ENCODE peak calls at places on chromosomes 16 and 17, in seven cellular contexts. One of them, this sample, is unnamed.
A peak's percentile ranks its signal among the peaks of the same experiment; 100 is the strongest.

GRCh38 chr17:794876-795275 is 12.7 kb downstream of the MRM3 start:
- DNase-seq in thoracic aorta: peak; percentile 65
- DNase-seq in stimulated activated CD8-positive, alpha-beta memory T cell treated with anti-CD3 and anti-CD28 coated beads, Interleukin-15, amount 100 ng/mL, for 1 hour: no peak
- DNase-seq in activated T-cell treated with anti-CD3 and anti-CD28 coated beads for 1 hour: peak; percentile 19
- DNase-seq in HFFc6: peak; percentile 68
- DNase-seq in GM13977: peak; percentile 85
- DNase-seq in AML-193: no peak
- DNase-seq in this sample: peak; percentile 50

GRCh38 chr17:78821961-78822360 is 18.7 kb downstream of the USP36 start:
- DNase-seq in thoracic aorta: no peak
- DNase-seq in stimulated activated CD8-positive, alpha-beta memory T cell treated with anti-CD3 and anti-CD28 coated beads, Interleukin-15, amount 100 ng/mL, for 1 hour: no peak
- DNase-seq in activated T-cell treated with anti-CD3 and anti-CD28 coated beads for 1 hour: no peak
- DNase-seq in HFFc6: no peak
- DNase-seq in GM13977: no peak
- DNase-seq in AML-193: no peak
- DNase-seq in this sample: no peak

GRCh38 chr17:28466001-28466400 is 7.4 kb upstream of the SLC13A2 start:
- DNase-seq in thoracic aorta: no peak
- DNase-seq in stimulated activated CD8-positive, alpha-beta memory T cell treated with anti-CD3 and anti-CD28 coated beads, Interleukin-15, amount 100 ng/mL, for 1 hour: no peak
- DNase-seq in activated T-cell treated with anti-CD3 and anti-CD28 coated beads for 1 hour: no peak
- DNase-seq in HFFc6: no peak
- DNase-seq in GM13977: no peak
- DNase-seq in AML-193: no peak
- DNase-seq in this sample: no peak

GRCh38 chr17:12256380-12256995 is 235.8 kb downstream of the MAP2K4 start:
- DNase-seq in thoracic aorta: no peak
- DNase-seq in stimulated activated CD8-positive, alpha-beta memory T cell treated with anti-CD3 and anti-CD28 coated beads, Interleukin-15, amount 100 ng/mL, for 1 hour: no peak
- DNase-seq in activated T-cell treated with anti-CD3 and anti-CD28 coated beads for 1 hour: no peak
- DNase-seq in HFFc6: peak; percentile 66
- DNase-seq in GM13977: peak; percentile 52
- DNase-seq in AML-193: peak; percentile 7
- DNase-seq in this sample: no peak

GRCh38 chr16:4832698-4833343 is 14.3 kb downstream of the GLYR1 start:
- DNase-seq in thoracic aorta: no peak
- DNase-seq in stimulated activated CD8-positive, alpha-beta memory T cell treated with anti-CD3 and anti-CD28 coated beads, Interleukin-15, amount 100 ng/mL, for 1 hour: no peak
- DNase-seq in activated T-cell treated with anti-CD3 and anti-CD28 coated beads for 1 hour: no peak
- DNase-seq in HFFc6: no peak
- DNase-seq in GM13977: no peak
- DNase-seq in AML-193: no peak
- DNase-seq in this sample: no peak

GRCh38 chr17:34435182-34435928 is 72.3 kb upstream of the CCL1 start:
- DNase-seq in thoracic aorta: no peak
- DNase-seq in stimulated activated CD8-positive, alpha-beta memory T cell treated with anti-CD3 and anti-CD28 coated beads, Interleukin-15, amount 100 ng/mL, for 1 hour: no peak
- DNase-seq in activated T-cell treated with anti-CD3 and anti-CD28 coated beads for 1 hour: no peak
- DNase-seq in HFFc6: no peak
- DNase-seq in GM13977: no peak
- DNase-seq in AML-193: no peak
- DNase-seq in this sample: no peak

GRCh38 chr16:30656388-30656787 is 1.8 kb upstream of the FBRS start:
- DNase-seq in thoracic aorta: no peak
- DNase-seq in stimulated activated CD8-positive, alpha-beta memory T cell treated with anti-CD3 and anti-CD28 coated beads, Interleukin-15, amount 100 ng/mL, for 1 hour: no peak
- DNase-seq in activated T-cell treated with anti-CD3 and anti-CD28 coated beads for 1 hour: no peak
- DNase-seq in HFFc6: no peak
- DNase-seq in GM13977: no peak
- DNase-seq in AML-193: no peak
- DNase-seq in this sample: no peak

GRCh38 chr16:2043980-2044451 is 3.6 kb downstream of the NTHL1 start:
- DNase-seq in thoracic aorta: no peak
- DNase-seq in stimulated activated CD8-positive, alpha-beta memory T cell treated with anti-CD3 and anti-CD28 coated beads, Interleukin-15, amount 100 ng/mL, for 1 hour: no peak
- DNase-seq in activated T-cell treated with anti-CD3 and anti-CD28 coated beads for 1 hour: no peak
- DNase-seq in HFFc6: no peak
- DNase-seq in GM13977: no peak
- DNase-seq in AML-193: no peak
- DNase-seq in this sample: no peak

GRCh38 chr17:21215935-21216334 is 2.0 kb upstream of the TMEM11 start:
- DNase-seq in thoracic aorta: no peak
- DNase-seq in stimulated activated CD8-positive, alpha-beta memory T cell treated with anti-CD3 and anti-CD28 coated beads, Interleukin-15, amount 100 ng/mL, for 1 hour: no peak
- DNase-seq in activated T-cell treated with anti-CD3 and anti-CD28 coated beads for 1 hour: no peak
- DNase-seq in HFFc6: no peak
- DNase-seq in GM13977: no peak
- DNase-seq in AML-193: no peak
- DNase-seq in this sample: no peak

GRCh38 chr16:10579965-10580918 is at the start of gene EMP2:
- DNase-seq in thoracic aorta: peak; percentile 34
- DNase-seq in stimulated activated CD8-positive, alpha-beta memory T cell treated with anti-CD3 and anti-CD28 coated beads, Interleukin-15, amount 100 ng/mL, for 1 hour: no peak
- DNase-seq in activated T-cell treated with anti-CD3 and anti-CD28 coated beads for 1 hour: no peak
- DNase-seq in HFFc6: peak; percentile 50
- DNase-seq in GM13977: peak; percentile 70
- DNase-seq in AML-193: no peak
- DNase-seq in this sample: no peak

GRCh38 chr16:64202571-64202970 is 919.3 kb downstream of the CDH11 start:
- DNase-seq in thoracic aorta: no peak
- DNase-seq in stimulated activated CD8-positive, alpha-beta memory T cell treated with anti-CD3 and anti-CD28 coated beads, Interleukin-15, amount 100 ng/mL, for 1 hour: no peak
- DNase-seq in activated T-cell treated with anti-CD3 and anti-CD28 coated beads for 1 hour: no peak
- DNase-seq in HFFc6: no peak
- DNase-seq in GM13977: no peak
- DNase-seq in AML-193: no peak
- DNase-seq in this sample: no peak

GRCh38 chr17:64130559-64131001 is 636 bp upstream of the ERN1 start:
- DNase-seq in thoracic aorta: peak; percentile 13
- DNase-seq in stimulated activated CD8-positive, alpha-beta memory T cell treated with anti-CD3 and anti-CD28 coated beads, Interleukin-15, amount 100 ng/mL, for 1 hour: no peak
- DNase-seq in activated T-cell treated with anti-CD3 and anti-CD28 coated beads for 1 hour: no peak
- DNase-seq in HFFc6: peak; percentile 87
- DNase-seq in GM13977: peak; percentile 53
- DNase-seq in AML-193: no peak
- DNase-seq in this sample: no peak

GRCh38 chr16:3858809-3859208 is 21.7 kb downstream of the CREBBP start:
- DNase-seq in thoracic aorta: no peak
- DNase-seq in stimulated activated CD8-positive, alpha-beta memory T cell treated with anti-CD3 and anti-CD28 coated beads, Interleukin-15, amount 100 ng/mL, for 1 hour: no peak
- DNase-seq in activated T-cell treated with anti-CD3 and anti-CD28 coated beads for 1 hour: no peak
- DNase-seq in HFFc6: no peak
- DNase-seq in GM13977: no peak
- DNase-seq in AML-193: no peak
- DNase-seq in this sample: no peak

GRCh38 chr16:89505204-89506112 is 2.7 kb upstream of the SPG7 start:
- DNase-seq in thoracic aorta: peak; percentile 74
- DNase-seq in stimulated activated CD8-positive, alpha-beta memory T cell treated with anti-CD3 and anti-CD28 coated beads, Interleukin-15, amount 100 ng/mL, for 1 hour: peak; percentile 78
- DNase-seq in activated T-cell treated with anti-CD3 and anti-CD28 coated beads for 1 hour: peak; percentile 77
- DNase-seq in HFFc6: peak; percentile 83
- DNase-seq in GM13977: peak; percentile 82
- DNase-seq in AML-193: peak; percentile 98
- DNase-seq in this sample: peak; percentile 85

GRCh38 chr16:47880653-47881052 is 275.1 kb downstream of the ABCC12 start:
- DNase-seq in thoracic aorta: no peak
- DNase-seq in stimulated activated CD8-positive, alpha-beta memory T cell treated with anti-CD3 and anti-CD28 coated beads, Interleukin-15, amount 100 ng/mL, for 1 hour: no peak
- DNase-seq in activated T-cell treated with anti-CD3 and anti-CD28 coated beads for 1 hour: no peak
- DNase-seq in HFFc6: no peak
- DNase-seq in GM13977: no peak
- DNase-seq in AML-193: no peak
- DNase-seq in this sample: no peak

GRCh38 chr16:66469291-66469931 is 42.3 kb downstream of the BEAN1 start:
- DNase-seq in thoracic aorta: no peak
- DNase-seq in stimulated activated CD8-positive, alpha-beta memory T cell treated with anti-CD3 and anti-CD28 coated beads, Interleukin-15, amount 100 ng/mL, for 1 hour: no peak
- DNase-seq in activated T-cell treated with anti-CD3 and anti-CD28 coated beads for 1 hour: no peak
- DNase-seq in HFFc6: no peak
- DNase-seq in GM13977: no peak
- DNase-seq in AML-193: no peak
- DNase-seq in this sample: no peak

GRCh38 chr16:68446941-68447675 is 1.2 kb downstream of the SMPD3 start:
- DNase-seq in thoracic aorta: no peak
- DNase-seq in stimulated activated CD8-positive, alpha-beta memory T cell treated with anti-CD3 and anti-CD28 coated beads, Interleukin-15, amount 100 ng/mL, for 1 hour: no peak
- DNase-seq in activated T-cell treated with anti-CD3 and anti-CD28 coated beads for 1 hour: no peak
- DNase-seq in HFFc6: no peak
- DNase-seq in GM13977: no peak
- DNase-seq in AML-193: no peak
- DNase-seq in this sample: no peak

GRCh38 chr16:67339453-67339852 is 12.8 kb downstream of the LRRC36 start:
- DNase-seq in thoracic aorta: no peak
- DNase-seq in stimulated activated CD8-positive, alpha-beta memory T cell treated with anti-CD3 and anti-CD28 coated beads, Interleukin-15, amount 100 ng/mL, for 1 hour: no peak
- DNase-seq in activated T-cell treated with anti-CD3 and anti-CD28 coated beads for 1 hour: no peak
- DNase-seq in HFFc6: peak; percentile 9
- DNase-seq in GM13977: peak; percentile 12
- DNase-seq in AML-193: no peak
- DNase-seq in this sample: no peak

GRCh38 chr16:72923757-72924156 is 124.2 kb downstream of the ZFHX3 start:
- DNase-seq in thoracic aorta: no peak
- DNase-seq in stimulated activated CD8-positive, alpha-beta memory T cell treated with anti-CD3 and anti-CD28 coated beads, Interleukin-15, amount 100 ng/mL, for 1 hour: no peak
- DNase-seq in activated T-cell treated with anti-CD3 and anti-CD28 coated beads for 1 hour: no peak
- DNase-seq in HFFc6: no peak
- DNase-seq in GM13977: no peak
- DNase-seq in AML-193: no peak
- DNase-seq in this sample: no peak

GRCh38 chr17:75509528-75510258 is 5.6 kb downstream of the CASKIN2 start:
- DNase-seq in thoracic aorta: no peak
- DNase-seq in stimulated activated CD8-positive, alpha-beta memory T cell treated with anti-CD3 and anti-CD28 coated beads, Interleukin-15, amount 100 ng/mL, for 1 hour: no peak
- DNase-seq in activated T-cell treated with anti-CD3 and anti-CD28 coated beads for 1 hour: no peak
- DNase-seq in HFFc6: no peak
- DNase-seq in GM13977: no peak
- DNase-seq in AML-193: no peak
- DNase-seq in this sample: no peak

GRCh38 chr16:79571065-79571697 is 29.4 kb downstream of the MAF start:
- DNase-seq in thoracic aorta: no peak
- DNase-seq in stimulated activated CD8-positive, alpha-beta memory T cell treated with anti-CD3 and anti-CD28 coated beads, Interleukin-15, amount 100 ng/mL, for 1 hour: no peak
- DNase-seq in activated T-cell treated with anti-CD3 and anti-CD28 coated beads for 1 hour: no peak
- DNase-seq in HFFc6: no peak
- DNase-seq in GM13977: no peak
- DNase-seq in AML-193: no peak
- DNase-seq in this sample: no peak

GRCh38 chr17:16909472-16909871 is 62.4 kb downstream of the TNFRSF13B start:
- DNase-seq in thoracic aorta: no peak
- DNase-seq in stimulated activated CD8-positive, alpha-beta memory T cell treated with anti-CD3 and anti-CD28 coated beads, Interleukin-15, amount 100 ng/mL, for 1 hour: no peak
- DNase-seq in activated T-cell treated with anti-CD3 and anti-CD28 coated beads for 1 hour: no peak
- DNase-seq in HFFc6: no peak
- DNase-seq in GM13977: no peak
- DNase-seq in AML-193: no peak
- DNase-seq in this sample: no peak

This sample was measured in naive thymus-derived CD8-positive, alpha-beta T cell.